ENCODE peak calls at places on chromosomes 2 and 18, in eight cellular contexts. A is upper lobe of left lung, Z is fibroblast of pulmonary artery, F is cardiac muscle cell, H is fibroblast of mammary gland, L is AG10803, J is IMR-90, W is astrocyte of the cerebellum. C is an unnamed sample.

GRCh38 chr2:128319773-128320608 is 1.3 kb upstream of the HS6ST1 start:
- DNase-seq in Z (no peak), W (no peak), H (no peak), J (no peak), L (no peak), F (no peak), A (peak; percentile 84), C (no peak)

GRCh38 chr2:152743004-152743403 is 24.6 kb downstream of the ARL6IP6 start:
- DNase-seq in H (peak; percentile 14), Z (peak; percentile 17), J (no peak), A (no peak), F (peak; percentile 16), W (no peak), L (no peak), C (peak; percentile 23)

GRCh38 chr2:36374586-36374985 is 19.0 kb downstream of the CRIM1 start:
- DNase-seq in J (no peak), A (no peak), Z (no peak), H (no peak), F (no peak), W (no peak), L (no peak), C (peak; percentile 56)

GRCh38 chr18:25974630-25975077 is 115.8 kb downstream of the SS18 start:
- DNase-seq in W (no peak), J (no peak), F (no peak), H (no peak), Z (no peak), A (no peak), L (no peak), C (no peak)

GRCh38 chr2:20677301-20678176 is 10.6 kb downstream of the GDF7 start:
- DNase-seq in A (peak; percentile 44), Z (no peak), J (no peak), L (no peak), F (no peak), H (no peak), W (no peak), C (no peak)

GRCh38 chr2:49943944-49944803 is 789.9 kb upstream of the FSHR start:
- DNase-seq in W (no peak), H (no peak), Z (no peak), F (no peak), A (no peak), L (no peak), J (no peak), C (no peak)

GRCh38 chr18:62732631-62733030 is 17.3 kb downstream of the PHLPP1 start:
- DNase-seq in A (no peak), J (no peak), L (peak; percentile 69), Z (no peak), H (peak; percentile 32), W (no peak), F (no peak), C (no peak)

GRCh38 chr2:132372276-132372675 is 44.3 kb upstream of the GPR39 start:
- DNase-seq in Z (no peak), J (no peak), H (no peak), L (no peak), F (no peak), A (no peak), W (no peak), C (no peak)

GRCh38 chr18:27921904-27922541 is 254.9 kb downstream of the CDH2 start:
- DNase-seq in Z (peak; percentile 65), L (peak; percentile 71), H (peak; percentile 41), F (peak; percentile 69), A (no peak), J (peak; percentile 68), W (peak; percentile 77), C (peak; percentile 49)

GRCh38 chr2:101736861-101737291 is 39.4 kb downstream of the MAP4K4 start:
- DNase-seq in L (peak; percentile 66), Z (peak; percentile 85), A (no peak), F (peak; percentile 83), J (peak; percentile 80), W (no peak), H (peak; percentile 87), C (peak; percentile 91)
- H3K4me3 ChIP-seq in L (no peak overlapping the region), Z (no peak overlapping the region), A (no peak overlapping the region), F (no peak overlapping the region), J (no peak overlapping the region), W (no peak overlapping the region), H (no peak overlapping the region), C (no peak overlapping the region)

DNA sequence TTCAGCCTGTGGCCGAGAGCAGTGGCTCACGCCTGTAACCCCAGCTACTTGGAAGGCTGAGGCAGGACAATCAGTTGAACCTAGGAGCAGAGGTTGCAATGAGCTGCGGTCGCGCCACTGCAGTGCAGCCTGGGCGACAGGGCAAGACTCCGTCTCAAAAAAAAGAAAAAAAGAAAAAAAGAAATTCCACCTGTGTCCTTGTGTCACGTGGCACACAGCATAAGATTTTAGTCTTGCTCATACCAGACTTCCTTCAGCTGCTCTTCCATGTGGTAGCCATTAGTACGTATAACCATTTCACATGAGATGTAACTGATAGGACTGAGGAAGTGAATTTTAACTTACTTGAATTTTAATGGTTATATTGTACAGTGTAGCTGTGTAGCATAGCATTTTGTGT is 4.0 kb downstream of the NOP58 start:
- DNase-seq in F (no peak), Z (no peak), J (no peak), L (peak; percentile 34), A (no peak), H (peak; percentile 50), W (no peak), C (peak; percentile 23)
- H3K4me3 ChIP-seq in F (no peak overlapping the region), Z (no peak overlapping the region), J (no peak overlapping the region), L (no peak overlapping the region), A (no peak overlapping the region), H (no peak overlapping the region), W (no peak overlapping the region), C (no peak overlapping the region)

GRCh38 chr2:166539340-166540162 is 45.5 kb upstream of the SCN7A start:
- DNase-seq in J (peak; percentile 84), Z (peak; percentile 82), H (peak; percentile 76), F (peak; percentile 76), A (no peak), W (peak; percentile 64), L (peak; percentile 62), C (peak; percentile 63)
- H3K4me3 ChIP-seq in J (peak overlapping the region; percentile 4), Z (no peak overlapping the region), H (no peak overlapping the region), F (no peak overlapping the region), A (no peak overlapping the region), W (no peak overlapping the region), L (no peak overlapping the region), C (peak overlapping the region; percentile 27)

GRCh38 chr2:195326537-195326936 is 330.5 kb upstream of the SLC39A10 start:
- DNase-seq in Z (no peak), W (no peak), F (no peak), A (no peak), H (no peak), J (no peak), L (no peak), C (no peak)

GRCh38 chr2:195331124-195331523 is 325.9 kb upstream of the SLC39A10 start:
- DNase-seq in Z (no peak), A (no peak), W (no peak), H (no peak), L (no peak), J (no peak), F (no peak), C (no peak)

GRCh38 chr2:195333869-195334268 is 323.2 kb upstream of the SLC39A10 start:
- DNase-seq in F (no peak), W (no peak), L (no peak), Z (no peak), H (no peak), A (no peak), J (no peak), C (no peak)

DNA sequence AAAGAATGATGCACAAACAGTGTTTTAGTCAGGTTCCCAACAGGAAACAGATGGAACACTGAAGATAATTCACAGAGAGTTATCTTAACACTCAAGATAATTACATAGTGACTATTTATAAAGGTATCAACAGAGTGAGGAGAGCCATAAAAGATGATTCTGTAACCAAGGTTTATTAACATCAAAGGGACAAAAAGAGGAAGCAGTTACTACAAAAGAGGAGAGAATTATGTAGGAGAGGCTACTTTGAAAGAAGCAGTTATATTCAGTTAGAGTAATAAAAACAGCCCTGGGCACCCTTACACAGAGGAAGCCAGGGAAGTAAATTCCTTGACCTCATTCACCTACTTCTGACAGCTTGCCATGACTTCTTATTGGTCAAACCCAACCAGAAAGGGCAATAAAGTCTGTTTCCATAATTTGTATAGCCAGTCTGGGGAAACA is 326.5 kb upstream of the SLC39A10 start:
- DNase-seq in H (no peak), F (no peak), Z (no peak), L (no peak), J (no peak), W (no peak), A (no peak), C (no peak)
- H3K4me3 ChIP-seq in H (no peak overlapping the region), F (no peak overlapping the region), Z (no peak overlapping the region), L (no peak overlapping the region), J (no peak overlapping the region), W (no peak overlapping the region), A (no peak overlapping the region), C (no peak overlapping the region)

GRCh38 chr2:65380243-65380642 is 52.2 kb downstream of the SPRED2 start:
- DNase-seq in A (no peak), W (no peak), L (no peak), Z (no peak), F (no peak), J (no peak), H (no peak), C (peak; percentile 44)

GRCh38 chr2:65382323-65382722 is 50.1 kb downstream of the SPRED2 start:
- DNase-seq in L (peak; percentile 33), A (no peak), F (no peak), Z (no peak), W (no peak), H (no peak), J (no peak), C (no peak)

GRCh38 chr2:65383571-65384488 is 48.6 kb downstream of the SPRED2 start:
- DNase-seq in A (no peak), Z (peak; percentile 17), L (no peak), F (peak; percentile 30), J (peak; percentile 56), H (no peak), W (no peak), C (no peak)

GRCh38 chr2:65381607-65382032 is 50.8 kb downstream of the SPRED2 start:
- DNase-seq in W (no peak), A (no peak), J (no peak), Z (no peak), F (no peak), L (no peak), H (no peak), C (no peak)

GRCh38 chr2:65382776-65383357 is 49.5 kb downstream of the SPRED2 start:
- DNase-seq in Z (peak; percentile 84), W (peak; percentile 56), F (peak; percentile 87), L (peak; percentile 89), H (peak; percentile 94), J (peak; percentile 98), A (peak; percentile 92), C (peak; percentile 97)
- H3K4me3 ChIP-seq in Z (no peak overlapping the region), W (no peak overlapping the region), F (no peak overlapping the region), L (no peak overlapping the region), H (no peak overlapping the region), J (no peak overlapping the region), A (peak overlapping the region; percentile 11), C (peak overlapping the region; percentile 58)

GRCh38 chr2:5742126-5742525 is 49.9 kb downstream of the SOX11 start:
- DNase-seq in W (no peak), F (no peak), Z (no peak), H (no peak), A (no peak), L (no peak), J (no peak), C (no peak)
- H3K4me3 ChIP-seq in W (no peak overlapping the region), F (no peak overlapping the region), Z (no peak overlapping the region), H (no peak overlapping the region), A (no peak overlapping the region), L (no peak overlapping the region), J (no peak overlapping the region), C (no peak overlapping the region)